ENCODE peak calls at places on chromosomes 1 and 21, in seven cellular contexts. O is Calu3; P is mucosa of descending colon; B is GM20000; D is fibroblast of pulmonary artery; R is CD8-positive, alpha-beta T cell; M is GM12864. T is an unnamed sample.
A peak's percentile ranks its signal among the peaks of the same experiment; 100 is the strongest.

GRCh38 chr1:33332357-33332789 is 11.5 kb upstream of the A3GALT2 start:
- DNase-seq in P (no peak), R (no peak), D (peak; percentile 52), B (no peak), O (no peak), M (no peak), T (peak; percentile 57)

GRCh38 chr21:41615613-41616012 is 107.7 kb upstream of the TMPRSS2 start:
- DNase-seq in O (no peak), R (no peak), D (peak; percentile 97), M (no peak), B (no peak), P (no peak), T (peak; percentile 100)

GRCh38 chr21:38747796-38748195 is 57.9 kb upstream of the ETS2 start:
- DNase-seq in R (no peak), B (no peak), D (no peak), P (no peak), O (no peak), M (no peak), T (no peak)

GRCh38 chr1:46535063-46535462 is 16.4 kb downstream of the KNCN start:
- DNase-seq in R (no peak), M (no peak), P (peak; percentile 65), O (peak; percentile 72), B (peak; percentile 75), D (no peak), T (no peak)

GRCh38 chr1:92843046-92843423 is 11.2 kb downstream of the RPL5 start:
- DNase-seq in R (no peak), M (no peak), B (no peak), O (no peak), P (no peak), D (no peak), T (no peak)

GRCh38 chr1:216416488-216416887 is 6.8 kb downstream of the USH2A start:
- DNase-seq in B (no peak), D (peak; percentile 25), R (no peak), P (no peak), O (no peak), M (no peak), T (no peak)

GRCh38 chr1:182395911-182396310 is 4.3 kb upstream of the GLUL start:
- DNase-seq in M (no peak), P (no peak), D (no peak), B (no peak), R (no peak), O (no peak), T (no peak)

GRCh38 chr1:212950243-212951057 is at the start of gene VASH2:
- DNase-seq in P (peak; percentile 81), R (peak; percentile 13), O (peak; percentile 89), D (peak; percentile 68), B (peak; percentile 95), M (no peak), T (peak; percentile 41)

GRCh38 chr1:164783778-164784555 is 225.0 kb downstream of the PBX1 start:
- DNase-seq in O (no peak), M (no peak), D (no peak), P (no peak), R (no peak), B (no peak), T (no peak)

GRCh38 chr1:228490120-228491078 is 3.2 kb downstream of the RNF187 start:
- DNase-seq in R (no peak), P (no peak), B (no peak), O (no peak), D (peak; percentile 27), M (no peak), T (peak; percentile 82)

GRCh38 chr1:179807691-179808485 is 64.8 kb downstream of the FAM163A start:
- DNase-seq in M (no peak), P (no peak), B (no peak), O (no peak), D (peak; percentile 95), R (no peak), T (peak; percentile 29)

GRCh38 chr1:70264875-70265274 is 43.7 kb downstream of the SRSF11 start:
- DNase-seq in B (no peak), M (no peak), P (no peak), D (no peak), O (no peak), R (no peak), T (no peak)

GRCh38 chr1:66147226-66147625 is 354.5 kb downstream of the PDE4B start:
- DNase-seq in P (no peak), D (no peak), O (no peak), R (no peak), M (no peak), B (no peak), T (no peak)

GRCh38 chr1:43069481-43070050 is 102.5 kb downstream of the EBNA1BP2 start:
- DNase-seq in R (no peak), M (no peak), D (no peak), O (no peak), B (peak; percentile 6), P (no peak), T (no peak)

GRCh38 chr1:168386949-168387586 is 106.4 kb downstream of the TBX19 start:
- DNase-seq in B (peak; percentile 53), M (no peak), P (peak; percentile 48), D (peak; percentile 17), R (peak; percentile 54), O (peak; percentile 80), T (no peak)

GRCh38 chr1:111183681-111184080 is 16.8 kb downstream of the DENND2D start:
- DNase-seq in M (no peak), R (no peak), D (no peak), P (no peak), O (no peak), B (no peak), T (no peak)

GRCh38 chr21:14361958-14362357 is 21.0 kb downstream of the HSPA13 start:
- DNase-seq in M (no peak), B (no peak), O (no peak), R (no peak), D (peak; percentile 80), P (no peak), T (no peak)

GRCh38 chr1:6471969-6472368 is 6.0 kb upstream of the TNFRSF25 start:
- DNase-seq in B (no peak), P (peak; percentile 87), R (no peak), O (peak; percentile 80), D (no peak), M (no peak), T (no peak)

DNA sequence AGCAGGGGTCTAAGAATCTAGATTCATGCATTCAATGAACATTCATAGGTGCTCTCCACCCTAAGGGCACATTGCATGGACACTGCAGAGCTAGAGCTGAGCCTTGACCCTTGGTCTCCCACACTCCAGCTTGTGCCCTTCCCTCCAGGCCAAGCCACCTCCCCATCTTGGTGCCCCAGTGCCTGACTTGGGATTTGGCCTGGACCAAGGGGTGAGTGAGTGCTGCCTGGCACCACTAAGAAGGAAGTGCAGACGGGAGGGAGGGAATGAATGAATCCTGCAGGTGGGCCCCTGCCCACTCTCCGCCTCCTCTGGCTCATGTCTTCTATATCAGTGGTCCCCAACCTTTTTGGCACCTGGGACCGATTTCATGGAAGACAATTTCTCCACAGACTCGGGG is 146.7 kb downstream of the TRABD2B start:
- DNase-seq in P (no peak), B (no peak), R (no peak), O (no peak), D (no peak), M (no peak), T (no peak)
- TF ChIP-seq CTCF in P (no peak), B (no peak), R (no peak), O (no peak), D (no peak), M (no peak), T (no peak)

GRCh38 chr1:197954718-197955418 is 37.7 kb downstream of the LHX9 start:
- DNase-seq in M (no peak), P (no peak), R (no peak), B (no peak), O (peak; percentile 51), D (no peak), T (no peak)
- TF ChIP-seq CTCF in M (no peak), P (no peak), R (no peak), B (no peak), O (no peak), D (no peak), T (no peak)

GRCh38 chr1:13702425-13703127 is 2.6 kb downstream of the PRDM2 start:
- DNase-seq in B (peak; percentile 84), P (peak; percentile 24), O (no peak), D (no peak), M (peak; percentile 82), R (peak; percentile 32), T (no peak)

GRCh38 chr1:13703128-13703513 is 3.1 kb downstream of the PRDM2 start:
- DNase-seq in D (no peak), P (no peak), M (no peak), O (no peak), R (no peak), B (no peak), T (no peak)

GRCh38 chr1:13701274-13701650 is 1.3 kb downstream of the PRDM2 start:
- DNase-seq in P (no peak), M (no peak), O (no peak), R (no peak), D (no peak), B (peak; percentile 69), T (no peak)

GRCh38 chr1:13706058-13706457 is 6.1 kb downstream of the PRDM2 start:
- DNase-seq in B (no peak), D (no peak), R (no peak), M (no peak), P (no peak), O (no peak), T (no peak)

GRCh38 chr1:13703558-13704485 is 3.8 kb downstream of the PRDM2 start:
- DNase-seq in M (no peak), D (no peak), R (no peak), B (no peak), P (no peak), O (no peak), T (no peak)
- TF ChIP-seq CTCF in M (no peak), D (peak; percentile 7), R (peak; percentile 43), B (no peak), P (no peak), O (no peak), T (peak; percentile 31)

DNA sequence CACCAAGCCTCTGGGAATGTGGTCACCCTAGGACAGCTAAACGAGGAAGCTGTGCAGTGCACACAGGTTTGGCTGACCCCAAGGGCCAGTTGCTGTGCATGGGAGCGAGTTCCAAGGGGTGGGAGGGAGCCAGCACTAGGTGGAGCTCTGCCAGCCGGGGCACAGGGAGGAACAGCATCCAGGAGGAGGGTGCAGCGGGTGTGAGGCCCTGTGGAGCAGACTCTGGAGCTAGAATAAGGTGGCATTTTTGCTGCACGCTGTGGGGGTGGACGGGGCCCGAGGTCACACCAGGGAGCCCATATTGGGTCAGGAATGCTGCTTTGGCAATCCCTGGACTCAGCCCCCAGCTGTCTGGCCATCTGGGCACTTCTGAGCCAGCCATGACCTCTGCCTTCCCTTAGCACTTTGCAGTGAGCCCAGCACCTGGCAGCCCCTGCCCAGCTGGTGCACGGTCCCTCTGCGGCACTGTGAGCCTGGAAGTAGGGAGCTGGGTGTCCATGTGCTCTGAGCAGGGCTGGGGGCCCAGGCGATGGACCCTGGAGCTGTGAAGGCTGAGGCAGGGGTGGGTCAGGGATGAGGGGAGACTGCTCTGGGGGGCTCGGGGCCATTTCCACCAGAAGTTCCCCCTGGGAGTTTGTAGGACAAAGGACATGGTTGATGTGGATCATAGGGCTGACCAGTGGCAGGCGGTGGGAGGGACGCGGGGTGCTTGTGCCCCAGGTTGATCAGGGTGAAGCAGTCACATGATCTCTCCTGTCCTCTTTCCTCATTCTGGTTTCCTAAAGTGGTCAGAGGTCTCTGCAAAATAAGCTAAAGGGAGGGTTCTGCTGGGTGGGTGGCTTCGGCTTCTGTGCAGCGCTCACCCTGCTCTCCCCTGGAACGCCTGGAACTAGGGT is 8.9 kb downstream of the PDXK start:
- DNase-seq in O (peak; percentile 69), B (no peak), M (no peak), P (no peak), D (no peak), R (no peak), T (peak; percentile 25)
- TF ChIP-seq CTCF in O (no peak), B (no peak), M (no peak), P (no peak), D (no peak), R (no peak), T (no peak)

GRCh38 chr1:185559684-185560310 is 174.4 kb upstream of the HMCN1 start:
- DNase-seq in D (peak; percentile 50), B (peak; percentile 71), P (peak; percentile 69), M (peak; percentile 72), R (peak; percentile 8), O (peak; percentile 56), T (peak; percentile 59)
- TF ChIP-seq CTCF in D (peak; percentile 46), B (peak; percentile 23), P (peak; percentile 6), M (peak; percentile 61), R (no peak), O (peak; percentile 26), T (peak; percentile 59)

T was measured in AG10803.